ENCODE peak calls at places on chromosome 10, in five cellular contexts. O is IMR-90, A is adrenal gland, N is uterus, K is transverse colon. E is an unnamed sample.

GRCh38 chr10:7945025-7945424 is 109.5 kb upstream of the GATA3 start:
- DNase-seq in K (no peak), N (no peak), O (no peak), A (no peak), E (no peak)

GRCh38 chr10:10315989-10316388 is 701.7 kb upstream of the CELF2 start:
- DNase-seq in K (no peak), A (no peak), O (no peak), N (no peak), E (no peak)

GRCh38 chr10:70940834-70941568 is 52.6 kb upstream of the PCBD1 start:
- DNase-seq in N (no peak), O (no peak), K (no peak), A (no peak), E (peak; percentile 21)

GRCh38 chr10:103510046-103510685 is 16.7 kb downstream of the NEURL1 start:
- DNase-seq in N (no peak), A (no peak), O (no peak), K (no peak), E (no peak)

GRCh38 chr10:63434866-63435854 is 30.6 kb downstream of the JMJD1C start:
- DNase-seq in N (no peak), A (no peak), K (no peak), O (no peak), E (no peak)

GRCh38 chr10:70558871-70559810 is 43.4 kb downstream of the PRF1 start:
- DNase-seq in A (peak; percentile 68), N (peak; percentile 36), K (peak; percentile 71), O (peak; percentile 34), E (peak; percentile 48)

GRCh38 chr10:68727146-68727545 is 6.1 kb downstream of the CCAR1 start:
- DNase-seq in N (no peak), O (no peak), A (no peak), K (no peak), E (no peak)

GRCh38 chr10:101564490-101564991 is 23.5 kb downstream of the POLL start:
- DNase-seq in O (no peak), K (no peak), N (no peak), A (no peak), E (no peak)

GRCh38 chr10:96441126-96441905 is 72.4 kb downstream of the TLL2 start:
- DNase-seq in K (no peak), N (no peak), O (no peak), A (no peak), E (no peak)

GRCh38 chr10:91540714-91541113 is 92.2 kb downstream of the PPP1R3C start:
- DNase-seq in K (no peak), O (no peak), A (no peak), N (no peak), E (no peak)

GRCh38 chr10:108957681-108958080 is 965.6 kb downstream of the XPNPEP1 start:
- DNase-seq in O (no peak), N (peak; percentile 14), A (no peak), K (no peak), E (no peak)

GRCh38 chr10:119368991-119369869 is 161.9 kb downstream of the GRK5 start:
- DNase-seq in A (no peak), N (no peak), K (peak; percentile 30), O (no peak), E (no peak)

GRCh38 chr10:63595072-63595471 is 73.9 kb downstream of the REEP3 start:
- DNase-seq in O (peak; percentile 21), K (no peak), A (no peak), N (no peak), E (no peak)

GRCh38 chr10:72801263-72801868 is 92.2 kb upstream of the OIT3 start:
- DNase-seq in A (no peak), O (no peak), N (no peak), K (no peak), E (no peak)

GRCh38 chr10:121112618-121113384 is 261.6 kb downstream of the WDR11 start:
- DNase-seq in N (no peak), K (no peak), A (peak; percentile 36), O (no peak), E (no peak)

GRCh38 chr10:78549536-78549935 is 515.9 kb downstream of the RPS24 start:
- DNase-seq in A (no peak), O (no peak), K (no peak), N (no peak), E (no peak)

GRCh38 chr10:76411719-76412435 is 980.5 kb downstream of the LRMDA start:
- DNase-seq in A (no peak), O (no peak), N (peak; percentile 62), K (peak; percentile 20), E (no peak)

GRCh38 chr10:86711957-86712708 is 43.8 kb downstream of the LDB3 start:
- DNase-seq in K (no peak), O (peak; percentile 25), A (peak; percentile 38), N (peak; percentile 43), E (no peak)

DNA sequence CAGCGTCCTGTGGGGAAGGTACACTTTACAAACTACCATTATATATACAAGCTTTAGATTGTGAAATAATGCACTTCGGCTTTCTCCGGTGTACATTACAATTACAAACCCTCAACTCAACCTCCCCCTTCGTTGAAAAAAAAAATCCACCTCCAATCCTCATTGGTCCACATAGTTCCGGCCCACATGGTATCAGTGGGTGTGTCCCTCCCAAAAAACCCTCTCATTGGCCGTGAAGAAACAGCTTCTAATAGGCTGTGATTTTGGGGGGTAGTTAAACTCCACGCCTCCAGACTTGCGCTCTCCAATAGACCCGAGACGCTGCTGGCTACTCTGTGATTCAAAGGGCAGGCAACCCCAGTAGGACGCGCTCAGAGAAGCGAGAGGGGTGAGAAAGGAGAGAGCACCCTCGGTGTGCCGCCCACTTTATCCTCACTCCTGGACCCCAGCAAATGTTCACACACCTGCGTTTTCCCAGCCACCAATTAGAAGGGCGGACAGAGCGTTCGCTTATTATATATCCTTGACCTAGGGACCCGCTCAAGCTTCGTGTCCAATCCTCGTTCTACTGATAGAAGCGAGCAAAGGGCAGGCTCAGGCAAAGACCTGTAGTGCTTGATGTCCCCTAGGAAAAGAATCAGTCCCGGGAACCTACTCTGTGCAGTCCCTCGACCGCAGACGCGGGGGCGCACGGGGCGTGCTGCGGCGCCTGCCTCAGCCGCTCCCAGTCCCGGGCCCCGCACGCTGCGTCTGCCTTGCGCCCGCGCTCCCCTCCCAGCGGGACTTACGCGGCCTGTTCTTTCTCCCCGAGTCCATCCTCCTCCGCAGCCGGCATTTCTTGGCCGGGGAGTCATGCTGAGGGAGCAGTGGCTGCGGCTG is 991 bp downstream of the PANK1 start:
- DNase-seq in A (peak; percentile 90), N (peak; percentile 82), K (peak; percentile 89), O (peak; percentile 96), E (peak; percentile 90)
- TF ChIP-seq POLR2A in A (peak; percentile 92), N (peak; percentile 91), K (peak; percentile 97), O (peak; percentile 87), E (peak; percentile 95)

GRCh38 chr10:44258460-44259089 is 126.3 kb downstream of the CXCL12 start:
- DNase-seq in K (no peak), N (no peak), O (no peak), A (no peak), E (no peak)

GRCh38 chr10:44260286-44260928 is 124.5 kb downstream of the CXCL12 start:
- DNase-seq in N (no peak), O (no peak), A (no peak), K (no peak), E (no peak)

GRCh38 chr10:44258019-44258418 is 126.9 kb downstream of the CXCL12 start:
- DNase-seq in K (no peak), O (no peak), A (no peak), N (no peak), E (no peak)

GRCh38 chr10:44261296-44261695 is 123.6 kb downstream of the CXCL12 start:
- DNase-seq in K (no peak), O (no peak), N (peak; percentile 49), A (no peak), E (no peak)

DNA sequence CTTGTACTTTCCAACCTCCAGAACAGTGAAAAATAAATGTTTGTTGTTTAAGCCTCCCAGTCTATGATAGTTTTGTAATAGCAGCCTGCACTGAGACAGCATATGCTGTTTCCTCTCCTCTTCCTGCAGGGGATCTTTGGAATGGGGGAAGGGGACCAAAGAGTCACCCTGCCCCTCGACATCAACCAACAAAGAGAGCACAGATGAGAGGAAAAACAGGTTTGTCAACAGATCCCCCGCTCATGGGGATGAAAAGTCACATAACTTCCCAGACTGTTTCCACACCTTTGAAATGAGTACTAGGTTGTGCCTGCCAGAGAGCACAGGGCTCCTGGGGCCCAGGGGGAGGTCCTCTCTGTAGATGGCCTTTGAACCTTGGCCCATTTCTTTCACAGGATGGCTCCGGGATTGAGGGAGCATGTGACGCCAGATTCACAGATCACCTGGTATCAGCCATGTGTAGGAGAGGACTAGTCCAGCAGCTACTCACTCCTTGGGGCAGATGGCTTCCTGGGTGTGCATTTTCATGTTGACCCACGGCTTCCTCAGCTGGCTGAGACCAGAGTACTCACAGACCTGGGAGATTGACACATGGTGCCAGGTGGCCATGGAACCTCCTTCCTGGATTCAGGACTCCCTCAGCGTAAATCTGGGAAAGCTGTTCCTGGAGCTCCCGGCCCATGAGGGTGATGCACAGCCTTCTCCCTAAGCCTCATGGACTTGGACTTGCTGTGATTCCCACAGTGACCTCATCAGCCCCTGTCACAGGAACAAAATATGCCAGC is 125.6 kb downstream of the CXCL12 start:
- DNase-seq in K (no peak), O (no peak), A (no peak), N (no peak), E (no peak)
- TF ChIP-seq POLR2A in K (no peak), O (no peak), A (no peak), N (no peak), E (no peak)

GRCh38 chr10:14604181-14605142 is 170.2 kb downstream of the FAM107B start:
- DNase-seq in K (peak; percentile 86), N (peak; percentile 81), A (peak; percentile 87), O (peak; percentile 70), E (peak; percentile 76)
- TF ChIP-seq POLR2A in K (peak; percentile 70), N (peak; percentile 72), A (peak; percentile 68), O (peak; percentile 53), E (no peak)

GRCh38 chr10:80077869-80078447 is 507 bp upstream of the TMEM254 start:
- DNase-seq in K (no peak), O (no peak), N (no peak), A (no peak), E (no peak)

GRCh38 chr10:80079312-80079613 is 798 bp downstream of the TMEM254 start:
- DNase-seq in A (no peak), K (no peak), N (no peak), O (no peak), E (no peak)

GRCh38 chr10:80081026-80081425 is 2.6 kb downstream of the TMEM254 start:
- DNase-seq in N (no peak), O (no peak), K (no peak), A (no peak), E (no peak)

GRCh38 chr10:80075781-80076180 is 2.7 kb upstream of the TMEM254 start:
- DNase-seq in O (peak; percentile 37), A (peak; percentile 17), K (no peak), N (no peak), E (no peak)

DNA sequence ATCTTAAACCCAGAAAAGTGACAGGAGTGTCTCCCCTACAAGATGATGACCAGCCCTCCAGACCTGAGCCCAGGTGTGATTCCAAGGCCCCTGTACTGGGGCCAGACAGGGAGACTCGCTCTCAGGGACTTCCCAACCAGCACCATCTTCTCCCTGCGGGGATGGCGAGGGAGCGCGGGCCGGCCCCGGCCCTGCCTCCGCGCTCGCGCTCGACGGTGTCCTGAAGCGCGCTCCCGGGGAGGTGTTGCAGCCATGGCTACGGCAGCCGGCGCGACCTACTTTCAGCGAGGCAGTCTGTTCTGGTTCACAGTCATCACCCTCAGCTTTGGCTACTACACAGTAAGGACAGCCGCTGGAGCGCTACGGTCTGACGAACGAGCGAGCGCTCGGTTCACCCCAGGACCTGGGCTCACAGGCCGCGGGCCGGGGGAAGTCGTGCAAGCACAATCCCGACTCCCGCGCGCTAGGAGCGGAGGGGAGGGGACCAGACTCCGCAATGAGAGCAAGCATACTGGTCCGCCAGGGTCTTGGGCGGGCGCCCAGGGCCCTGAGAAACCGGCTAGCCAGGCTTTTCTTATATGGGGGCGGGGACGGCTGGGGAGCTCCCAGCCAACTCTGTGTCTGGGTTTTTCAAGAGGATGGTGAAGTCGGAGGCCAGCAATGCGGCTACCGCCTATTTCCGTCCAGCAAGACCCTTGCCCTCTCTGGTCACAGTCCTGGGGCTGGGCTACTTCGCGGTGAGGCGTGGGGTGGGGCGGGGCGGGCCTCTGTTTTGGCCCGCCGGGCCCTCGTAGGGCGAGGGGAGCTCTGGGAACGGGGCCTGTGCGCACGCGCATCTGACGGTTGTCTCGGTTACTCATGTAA is at the start of gene TMEM254:
- DNase-seq in K (peak; percentile 94), N (peak; percentile 92), O (peak; percentile 81), A (peak; percentile 93), E (peak; percentile 90)
- TF ChIP-seq POLR2A in K (peak; percentile 73), N (no peak), O (peak; percentile 38), A (peak; percentile 49), E (peak; percentile 62)